ENCODE peak calls at places on chromosome 2, in five cellular contexts. N is mesendoderm, D is Karpas-422, Q is prostate gland, I is pancreas. M is an unnamed sample. For H3K27me3, the result is how much of the 10 kb centered on the place peaks cover.

GRCh38 chr2:101064868-101065549 is 62.9 kb downstream of the RPL31 start:
- DNase-seq in I (no peak), N (no peak), D (no peak), Q (peak), M (peak)

GRCh38 chr2:61439241-61440002 is 31.5 kb downstream of the USP34 start:
- DNase-seq in N (no peak), I (no peak), D (no peak), Q (no peak), M (no peak)

GRCh38 chr2:219433666-219434467 is 776 bp upstream of the SPEG start:
- DNase-seq in D (peak), I (no peak), Q (no peak), N (peak), M (no peak)

GRCh38 chr2:164178835-164179470 is 442.3 kb downstream of the GRB14 start:
- DNase-seq in Q (no peak), N (peak), D (no peak), I (no peak), M (no peak)

GRCh38 chr2:2134037-2134436 is 197.0 kb downstream of the MYT1L start:
- DNase-seq in I (no peak), Q (no peak), D (peak), N (no peak), M (no peak)

GRCh38 chr2:16291731-16292550 is 351.6 kb downstream of the MYCN start:
- DNase-seq in Q (no peak), I (no peak), D (no peak), N (no peak), M (no peak)

GRCh38 chr2:37343537-37344434 is 644 bp upstream of the QPCT start:
- DNase-seq in I (no peak), Q (no peak), N (peak), D (no peak), M (no peak)

GRCh38 chr2:37798315-37799005 is 126.6 kb upstream of the RMDN2 start:
- DNase-seq in D (peak), I (no peak), N (no peak), Q (no peak), M (no peak)

GRCh38 chr2:239195318-239195871 is 205.4 kb downstream of the HDAC4 start:
- DNase-seq in D (no peak), I (no peak), N (no peak), Q (no peak), M (no peak)

GRCh38 chr2:158723311-158723838 is 71.7 kb upstream of the DAPL1 start:
- DNase-seq in N (no peak), Q (no peak), I (no peak), D (no peak), M (no peak)

GRCh38 chr2:45713591-45713990 is 62.1 kb downstream of the PRKCE start:
- DNase-seq in D (no peak), N (no peak), Q (no peak), I (no peak), M (no peak)

GRCh38 chr2:101011152-101011551 is 9.1 kb downstream of the RPL31 start:
- DNase-seq in Q (no peak), I (no peak), N (peak), D (no peak), M (no peak)

GRCh38 chr2:71282493-71282892 is 49.1 kb upstream of the ZNF638 start:
- DNase-seq in I (no peak), D (peak), N (peak), Q (no peak), M (no peak)

GRCh38 chr2:20192781-20193180 is 32.1 kb downstream of the SDC1 start:
- DNase-seq in N (no peak), D (no peak), I (no peak), Q (no peak), M (no peak)

GRCh38 chr2:188979119-188979729 is 5.1 kb downstream of the COL3A1 start:
- DNase-seq in Q (no peak), I (no peak), N (no peak), D (no peak), M (no peak)

GRCh38 chr2:224072541-224073188 is 33.6 kb upstream of the SERPINE2 start:
- DNase-seq in N (no peak), I (no peak), Q (no peak), D (no peak), M (no peak)

GRCh38 chr2:168064011-168064998 is 183.1 kb downstream of the STK39 start:
- DNase-seq in D (no peak), Q (no peak), I (no peak), N (no peak), M (no peak)

GRCh38 chr2:173680574-173680973 is 284.6 kb downstream of the SP3 start:
- DNase-seq in I (no peak), D (no peak), Q (no peak), N (no peak), M (no peak)

GRCh38 chr2:67400560-67401464 is 3.7 kb downstream of the ETAA1 start:
- DNase-seq in D (no peak), I (no peak), Q (no peak), N (no peak), M (no peak)

GRCh38 chr2:241866896-241867631 is 2.5 kb upstream of the RTP5 start:
- DNase-seq in N (no peak), D (no peak), I (no peak), Q (no peak), M (no peak)

GRCh38 chr2:31581124-31581795 is 522 bp upstream of the SRD5A2 start:
- DNase-seq in N (no peak), I (no peak), Q (no peak), D (no peak), M (no peak)

GRCh38 chr2:222423186-222423585 is 1.2 kb upstream of the SGPP2 start:
- DNase-seq in Q (no peak), D (no peak), N (no peak), I (no peak), M (no peak)

GRCh38 chr2:143505542-143505941 is 376.3 kb downstream of the ARHGAP15 start:
- DNase-seq in N (no peak), Q (no peak), I (no peak), D (peak), M (peak)

GRCh38 chr2:75432761-75433361 is 127.9 kb downstream of the EVA1A start:
- DNase-seq in D (peak), Q (no peak), N (peak), I (no peak), M (no peak)

GRCh38 chr2:149028377-149028776 is 10.1 kb upstream of the LYPD6B start:
- DNase-seq in D (no peak), I (no peak), N (no peak), Q (no peak), M (no peak)

GRCh38 chr2:149029312-149029965 is 9.1 kb upstream of the LYPD6B start:
- DNase-seq in D (no peak), N (no peak), I (no peak), Q (no peak), M (no peak)

GRCh38 chr2:149027602-149028250 is 10.8 kb upstream of the LYPD6B start:
- DNase-seq in D (no peak), N (peak), Q (no peak), I (no peak), M (no peak)

GRCh38 chr2:149031396-149031795 is 7.1 kb upstream of the LYPD6B start:
- DNase-seq in D (no peak), I (no peak), Q (no peak), N (no peak), M (no peak)

DNA sequence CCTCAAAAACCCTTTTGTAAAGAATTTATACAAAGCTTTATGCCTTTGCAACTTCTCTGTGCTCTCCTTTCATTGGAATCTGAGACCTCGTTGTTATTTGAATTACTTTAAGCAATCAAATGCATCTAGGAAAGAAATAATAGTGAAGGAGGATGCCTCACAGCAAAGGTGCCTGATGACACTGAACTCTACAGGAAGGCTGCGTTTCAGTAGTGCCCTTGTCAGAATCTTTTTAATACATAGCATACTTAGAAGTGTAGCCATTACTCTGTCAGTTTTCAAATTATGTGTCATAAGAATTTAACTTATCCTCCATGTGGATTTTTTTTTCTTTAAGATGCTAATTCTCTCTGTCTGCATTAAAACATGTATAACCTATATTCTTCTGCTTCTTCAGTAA is 9.6 kb upstream of the LYPD6B start:
- DNase-seq in D (no peak), Q (no peak), I (no peak), N (no peak), M (no peak)
- H3K27me3 ChIP-seq in D (under half), Q (under half), I (under half), N (under half), M (under half)

GRCh38 chr2:236177604-236177966 is 9.4 kb upstream of the GBX2 start:
- DNase-seq in D (no peak), I (no peak), N (peak), Q (no peak), M (no peak)
- H3K27me3 ChIP-seq in D (under half), I (under half), N (under half), Q (half or more), M (under half)

DNA sequence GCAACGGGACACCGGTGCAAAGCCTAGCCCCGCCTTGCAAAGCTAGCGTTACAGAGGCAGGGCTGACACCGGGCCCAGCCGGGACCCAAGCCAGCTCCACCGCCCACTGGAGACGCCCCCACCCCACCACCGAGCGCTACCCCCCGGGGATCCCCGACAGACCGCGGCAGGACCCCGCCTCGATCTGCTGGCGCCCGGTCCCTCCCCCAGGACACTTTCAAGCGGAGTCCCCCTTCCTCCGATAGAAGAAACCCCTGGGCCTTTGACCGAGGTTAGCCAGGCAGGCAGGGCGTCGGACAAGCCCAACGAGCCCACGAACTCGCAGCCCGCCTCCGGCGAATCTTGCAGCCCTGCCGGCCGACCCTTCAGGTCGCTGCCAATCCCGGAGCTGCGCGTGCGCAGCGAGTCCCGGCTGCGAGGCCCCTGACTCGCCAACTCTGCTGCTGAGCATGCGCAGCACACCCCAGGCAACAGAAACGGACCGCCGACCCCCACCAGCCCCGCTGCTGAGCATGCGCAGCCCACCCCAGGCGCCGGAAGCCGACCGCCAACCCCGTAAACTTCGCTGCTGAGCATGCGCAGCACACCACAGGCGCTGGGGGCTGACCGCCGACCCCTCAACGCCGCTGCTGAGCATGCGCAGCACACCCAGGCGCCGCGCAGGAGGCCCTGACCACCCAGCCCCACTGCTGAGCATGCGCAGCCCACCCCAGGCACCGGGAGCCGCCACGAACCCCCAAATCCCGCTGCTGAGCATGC is 656 bp downstream of the ADI1 start:
- DNase-seq in D (peak), N (peak), Q (peak), I (peak), M (peak)
- H3K27me3 ChIP-seq in D (under half), N (under half), Q (under half), I (under half), M (under half)

GRCh38 chr2:104856973-104857261 is 3.0 kb downstream of the POU3F3 start:
- DNase-seq in Q (no peak), N (peak), D (no peak), I (no peak), M (no peak)

GRCh38 chr2:104859310-104860130 is 5.6 kb downstream of the POU3F3 start:
- DNase-seq in Q (no peak), D (no peak), I (no peak), N (peak), M (no peak)

GRCh38 chr2:104858325-104858978 is 4.5 kb downstream of the POU3F3 start:
- DNase-seq in N (no peak), D (no peak), Q (no peak), I (no peak), M (no peak)

GRCh38 chr2:104856086-104856972 is 2.4 kb downstream of the POU3F3 start:
- DNase-seq in I (peak), N (peak), D (no peak), Q (no peak), M (no peak)

GRCh38 chr2:104857262-104858221 is 3.6 kb downstream of the POU3F3 start:
- DNase-seq in Q (no peak), I (no peak), N (peak), D (no peak), M (no peak)
- H3K27me3 ChIP-seq in Q (half or more), I (under half), N (under half), D (under half), M (under half)

GRCh38 chr2:127158614-127159290 is 51.8 kb upstream of the BIN1 start:
- DNase-seq in I (no peak), Q (no peak), D (no peak), N (no peak), M (no peak)
- H3K27me3 ChIP-seq in I (under half), Q (under half), D (under half), N (under half), M (under half)

GRCh38 chr2:102771114-102771513 is 9.3 kb downstream of the TMEM182 start:
- DNase-seq in I (no peak), Q (no peak), N (no peak), D (no peak), M (no peak)

GRCh38 chr2:102772659-102773058 is 10.8 kb downstream of the TMEM182 start:
- DNase-seq in D (no peak), N (no peak), I (no peak), Q (no peak), M (no peak)

GRCh38 chr2:102770506-102770905 is 8.7 kb downstream of the TMEM182 start:
- DNase-seq in I (no peak), N (no peak), Q (no peak), D (no peak), M (no peak)

GRCh38 chr2:102768253-102768652 is 6.4 kb downstream of the TMEM182 start:
- DNase-seq in I (no peak), N (no peak), D (no peak), Q (no peak), M (no peak)

GRCh38 chr2:102768892-102769291 is 7.1 kb downstream of the TMEM182 start:
- DNase-seq in I (no peak), N (no peak), Q (no peak), D (no peak), M (no peak)
- H3K27me3 ChIP-seq in I (under half), N (under half), Q (under half), D (under half), M (under half)

GRCh38 chr2:191222507-191222906 is 22.7 kb upstream of the MYO1B start:
- DNase-seq in I (no peak), Q (no peak), D (no peak), N (no peak), M (no peak)

GRCh38 chr2:191218292-191218898 is 26.8 kb upstream of the MYO1B start:
- DNase-seq in I (no peak), N (peak), D (peak), Q (no peak), M (no peak)

GRCh38 chr2:191221666-191222065 is 23.5 kb upstream of the MYO1B start:
- DNase-seq in I (no peak), D (no peak), Q (no peak), N (no peak), M (no peak)

GRCh38 chr2:191222952-191223351 is 22.3 kb upstream of the MYO1B start:
- DNase-seq in D (no peak), I (no peak), N (no peak), Q (no peak), M (no peak)

DNA sequence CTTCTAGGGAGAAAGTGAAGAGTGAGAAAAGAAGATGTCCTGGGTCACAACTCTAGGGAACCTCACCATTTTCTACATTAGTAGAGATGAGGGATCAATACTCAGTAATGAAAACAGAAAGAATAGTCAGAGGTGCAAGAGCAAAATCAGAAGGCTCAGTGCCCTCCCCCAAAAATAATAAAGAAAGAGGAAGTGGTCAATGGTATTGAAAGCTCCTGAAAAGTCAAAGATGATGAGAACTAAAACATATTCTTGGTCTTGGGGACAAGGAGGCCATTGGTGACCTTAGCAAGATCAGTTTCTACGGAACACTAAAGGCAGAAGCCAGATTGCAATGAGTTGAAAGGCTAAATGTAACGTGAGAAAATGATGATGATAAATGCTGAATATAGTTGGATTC is 24.5 kb upstream of the MYO1B start:
- DNase-seq in Q (no peak), I (no peak), N (no peak), D (no peak), M (no peak)
- H3K27me3 ChIP-seq in Q (under half), I (under half), N (under half), D (under half), M (under half)

GRCh38 chr2:176172748-176173586 is 15.5 kb upstream of the HOXD1 start:
- DNase-seq in D (no peak), I (no peak), Q (no peak), N (no peak), M (no peak)
- H3K27me3 ChIP-seq in D (under half), I (under half), Q (under half), N (half or more), M (under half)

GRCh38 chr2:53668624-53669026 is 99.0 kb upstream of the CHAC2 start:
- DNase-seq in Q (no peak), I (no peak), D (no peak), N (no peak), M (no peak)
- H3K27me3 ChIP-seq in Q (under half), I (under half), D (under half), N (under half), M (under half)